ENCODE peak calls at places on chromosomes 5 and 9, in nine cellular contexts. B is activated CD4-positive, alpha-beta T cell treated with anti-CD3 and anti-CD28 coated beads, Interleukin-2, amount 50 U/mL, for 48 hours; U is anterior cingulate cortex; M is fibroblast of pulmonary artery; Y is activated CD8-positive, alpha-beta memory T cell treated with anti-CD3 and anti-CD28 coated beads for 24 hours; L is stomach; O is NCI-H2171 treated with DMSO at 0.1 percent for 48 hours; F is GM20000; E is kidney epithelial cell. T is an unnamed sample.

GRCh38 chr5:170470808-170471404 is 32.9 kb upstream of the KCNIP1 start:
- DNase-seq in B (no peak), U (no peak), M (no peak), Y (no peak), L (no peak), O (no peak), F (no peak), E (no peak), T (no peak)

GRCh38 chr9:124342946-124343485 is 72.2 kb downstream of the PSMB7 start:
- DNase-seq in B (no peak), U (peak), M (peak), Y (no peak), L (no peak), O (peak), F (no peak), E (peak), T (peak)

GRCh38 chr5:6719417-6719816 is 6.2 kb downstream of the TENT4A start:
- DNase-seq in B (no peak), U (no peak), M (no peak), Y (no peak), L (no peak), O (no peak), F (no peak), E (no peak), T (no peak)

GRCh38 chr5:126777974-126778674 is 1.2 kb downstream of the LMNB1 start:
- DNase-seq in B (peak), U (peak), M (peak), Y (peak), L (peak), O (peak), F (peak), E (peak), T (peak)

GRCh38 chr5:74418709-74419108 is 221.8 kb downstream of the ENC1 start:
- DNase-seq in B (no peak), U (no peak), M (no peak), Y (no peak), L (no peak), O (no peak), F (no peak), E (no peak), T (no peak)

GRCh38 chr5:61964199-61964598 is 341.8 kb upstream of the KIF2A start:
- DNase-seq in B (no peak), U (no peak), M (no peak), Y (no peak), L (no peak), O (no peak), F (no peak), E (peak), T (no peak)

GRCh38 chr9:546797-547223 is 294.7 kb upstream of the DMRT1 start:
- DNase-seq in B (no peak), U (peak), M (peak), Y (no peak), L (no peak), O (peak), F (no peak), E (no peak), T (no peak)

GRCh38 chr5:180598316-180598701 is 7.0 kb upstream of the SCGB3A1 start:
- DNase-seq in B (no peak), U (no peak), M (no peak), Y (no peak), L (peak), O (no peak), F (peak), E (no peak), T (no peak)

GRCh38 chr5:95959964-95960801 is 1.5 kb downstream of the ELL2 start:
- DNase-seq in B (no peak), U (peak), M (peak), Y (peak), L (no peak), O (peak), F (no peak), E (no peak), T (no peak)

GRCh38 chr5:40606077-40606765 is 73.5 kb upstream of the PTGER4 start:
- DNase-seq in B (no peak), U (no peak), M (no peak), Y (no peak), L (no peak), O (no peak), F (no peak), E (no peak), T (no peak)

GRCh38 chr5:3100921-3101551 is 349.6 kb upstream of the IRX2 start:
- DNase-seq in B (no peak), U (no peak), M (no peak), Y (no peak), L (no peak), O (no peak), F (no peak), E (no peak), T (no peak)

GRCh38 chr9:106697799-106698591 is 165.0 kb upstream of the ZNF462 start:
- DNase-seq in B (no peak), U (peak), M (peak), Y (no peak), L (peak), O (peak), F (no peak), E (peak), T (peak)

GRCh38 chr5:83370957-83371356 is 100.6 kb upstream of the VCAN start:
- DNase-seq in B (no peak), U (no peak), M (no peak), Y (no peak), L (no peak), O (no peak), F (no peak), E (no peak), T (no peak)

GRCh38 chr5:27241564-27242257 is 203.3 kb upstream of the CDH9 start:
- DNase-seq in B (no peak), U (no peak), M (peak), Y (no peak), L (no peak), O (no peak), F (no peak), E (peak), T (no peak)

GRCh38 chr5:33423018-33423630 is 17.6 kb upstream of the TARS1 start:
- DNase-seq in B (no peak), U (no peak), M (peak), Y (no peak), L (no peak), O (peak), F (no peak), E (no peak), T (no peak)

GRCh38 chr9:9998491-9999287 is 614.1 kb downstream of the PTPRD start:
- DNase-seq in B (no peak), U (no peak), M (no peak), Y (no peak), L (no peak), O (peak), F (no peak), E (no peak), T (no peak)

GRCh38 chr5:137828192-137828591 is 39.5 kb upstream of the MYOT start:
- DNase-seq in B (no peak), U (no peak), M (no peak), Y (no peak), L (no peak), O (no peak), F (no peak), E (no peak), T (peak)

GRCh38 chr5:68147659-68148058 is 67.9 kb upstream of the PIK3R1 start:
- DNase-seq in B (no peak), U (no peak), M (no peak), Y (no peak), L (no peak), O (no peak), F (no peak), E (no peak), T (no peak)

GRCh38 chr5:164748861-164749260 is 1243.4 kb downstream of the MAT2B start:
- DNase-seq in B (no peak), U (no peak), M (no peak), Y (no peak), L (no peak), O (no peak), F (no peak), E (no peak), T (no peak)

GRCh38 chr5:150272531-150272930 is 17.0 kb downstream of the CAMK2A start:
- DNase-seq in B (no peak), U (no peak), M (peak), Y (no peak), L (no peak), O (peak), F (peak), E (no peak), T (no peak)

GRCh38 chr9:127225747-127226646 is 38.6 kb upstream of the GARNL3 start:
- DNase-seq in B (no peak), U (no peak), M (no peak), Y (no peak), L (no peak), O (peak), F (peak), E (no peak), T (no peak)